ENCODE peak calls at places on chromosomes 5 and 9, in five cellular contexts. E is GM12878, W is A549, Q is HepG2, O is SK-N-SH. B is an unnamed sample.

GRCh38 chr9:37920471-37921167 is 16.7 kb upstream of the SLC25A51 start:
- DNase-seq in Q (no peak), W (no peak), O (no peak), E (no peak), B (peak; percentile 50)

GRCh38 chr5:95283022-95283615 is 1.8 kb downstream of the MCTP1 start:
- DNase-seq in E (no peak), O (no peak), Q (no peak), W (no peak), B (no peak)

GRCh38 chr5:171492781-171493180 is 73.3 kb downstream of the FGF18 start:
- DNase-seq in E (no peak), Q (no peak), W (peak; percentile 34), O (peak; percentile 82), B (peak; percentile 38)

GRCh38 chr5:20615888-20616563 is 628.0 kb upstream of the CDH18 start:
- DNase-seq in O (no peak), W (no peak), Q (no peak), E (no peak), B (no peak)

GRCh38 chr5:141192110-141192725 is at the start of gene PCDHB10:
- DNase-seq in O (peak; percentile 53), Q (peak; percentile 9), E (no peak), W (no peak), B (peak; percentile 32)

GRCh38 chr5:148733601-148734438 is 79.5 kb upstream of the HTR4 start:
- DNase-seq in Q (peak; percentile 66), W (peak; percentile 28), O (peak; percentile 30), E (no peak), B (peak; percentile 47)

GRCh38 chr5:14676320-14676719 is 11.8 kb downstream of the OTULIN start:
- DNase-seq in O (no peak), E (no peak), Q (no peak), W (no peak), B (peak; percentile 46)

GRCh38 chr5:82046268-82046621 is 74.4 kb downstream of the ATG10 start:
- DNase-seq in Q (no peak), E (no peak), O (no peak), W (no peak), B (no peak)

GRCh38 chr9:98728500-98728899 is 19.8 kb upstream of the GABBR2 start:
- DNase-seq in W (no peak), E (no peak), O (no peak), Q (no peak), B (no peak)

GRCh38 chr9:114214686-114215397 is 59.5 kb downstream of the COL27A1 start:
- DNase-seq in O (no peak), E (no peak), W (no peak), Q (no peak), B (no peak)

GRCh38 chr9:114218264-114219120 is 63.2 kb downstream of the COL27A1 start:
- DNase-seq in Q (no peak), O (no peak), W (no peak), E (no peak), B (no peak)

GRCh38 chr9:114214181-114214580 is 58.8 kb downstream of the COL27A1 start:
- DNase-seq in O (no peak), E (no peak), W (no peak), Q (no peak), B (no peak)

GRCh38 chr9:114216081-114216480 is 60.7 kb downstream of the COL27A1 start:
- DNase-seq in O (peak; percentile 70), W (no peak), E (no peak), Q (no peak), B (no peak)

GRCh38 chr9:114216976-114217375 is 61.6 kb downstream of the COL27A1 start:
- DNase-seq in Q (no peak), E (no peak), O (no peak), W (no peak), B (no peak)
- TF ChIP-seq REST in Q (no peak), E (no peak), O (no peak), W (no peak), B (no peak)

DNA sequence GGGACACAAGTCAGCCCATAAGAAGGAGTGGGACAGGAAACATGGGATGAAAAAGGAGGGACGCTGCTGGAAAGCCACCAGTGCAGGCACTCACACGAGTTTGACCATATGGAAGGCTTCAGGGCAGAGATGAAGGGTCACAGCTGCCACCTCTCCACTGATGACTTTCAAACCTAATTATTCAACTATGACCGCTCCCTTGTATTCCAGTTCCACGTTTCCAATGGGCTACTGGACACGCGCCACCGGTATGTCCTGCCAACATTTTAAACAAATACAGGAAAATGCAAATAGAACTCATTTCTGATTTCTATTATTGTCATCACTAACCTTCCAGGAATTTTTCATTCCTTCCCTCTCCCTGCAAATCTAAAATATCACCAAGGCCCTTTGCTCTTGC is 134.7 kb downstream of the SLC1A3 start:
- DNase-seq in O (no peak), Q (no peak), W (no peak), E (no peak), B (no peak)
- TF ChIP-seq CHD2 in O (no peak), Q (no peak), W (no peak), E (no peak), B (no peak)

DNA sequence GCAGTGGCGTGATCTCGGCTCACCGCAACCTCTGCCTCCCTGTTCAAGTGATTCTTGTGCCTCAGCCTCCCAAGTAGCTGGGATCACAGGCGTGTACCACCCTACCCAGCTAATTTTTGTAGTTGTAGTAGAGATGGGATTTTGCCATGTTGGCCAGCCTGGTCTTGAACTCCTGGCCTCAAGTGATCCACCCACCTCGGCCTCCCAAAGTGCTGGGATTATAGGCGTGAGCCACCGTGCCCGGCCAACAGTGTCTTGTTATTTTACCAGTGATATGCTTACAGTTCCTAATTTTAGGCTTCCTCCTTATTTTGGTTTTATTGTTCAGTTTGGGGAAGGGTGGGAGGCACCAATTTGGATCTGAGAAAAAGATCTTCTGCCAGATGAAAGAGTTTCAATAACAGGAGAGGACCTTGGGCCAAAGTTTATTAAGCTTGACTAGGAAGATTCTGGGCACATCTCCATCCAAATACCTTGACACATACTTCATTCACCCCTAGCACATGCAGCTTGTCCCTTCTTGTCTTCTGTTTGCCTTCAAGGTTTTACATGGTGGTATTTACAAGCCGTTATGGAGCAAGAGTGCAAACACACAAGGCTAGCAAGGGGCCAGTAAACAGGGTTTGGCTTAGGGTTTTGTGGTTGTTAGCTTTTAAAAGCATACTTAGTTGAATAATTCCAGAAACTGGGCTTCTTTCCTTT is 168.1 kb upstream of the DMRT1 start:
- DNase-seq in O (no peak), W (no peak), E (no peak), Q (peak; percentile 73), B (no peak)
- TF ChIP-seq REST in O (no peak), W (no peak), E (no peak), Q (no peak), B (no peak)

GRCh38 chr9:121601234-121601633 is 50.2 kb upstream of the DAB2IP start:
- DNase-seq in O (no peak), Q (peak; percentile 44), W (no peak), E (no peak), B (no peak)

GRCh38 chr9:121607434-121608248 is 43.8 kb upstream of the DAB2IP start:
- DNase-seq in O (peak; percentile 75), E (no peak), Q (peak; percentile 65), W (no peak), B (no peak)

GRCh38 chr9:121603028-121603427 is 48.4 kb upstream of the DAB2IP start:
- DNase-seq in E (no peak), O (peak; percentile 82), Q (no peak), W (no peak), B (no peak)

GRCh38 chr9:121604654-121605053 is 46.8 kb upstream of the DAB2IP start:
- DNase-seq in E (no peak), W (no peak), O (no peak), Q (no peak), B (no peak)

GRCh38 chr9:121604242-121604641 is 47.2 kb upstream of the DAB2IP start:
- DNase-seq in O (peak; percentile 44), W (no peak), Q (peak; percentile 82), E (no peak), B (no peak)
- TF ChIP-seq CHD2 in O (no peak), W (no peak), Q (no peak), E (no peak), B (no peak)

GRCh38 chr5:73232266-73233041 is 59.5 kb downstream of the TMEM174 start:
- DNase-seq in E (no peak), O (peak; percentile 44), Q (no peak), W (no peak), B (no peak)

GRCh38 chr5:73228052-73228451 is 55.1 kb downstream of the TMEM174 start:
- DNase-seq in E (no peak), O (no peak), Q (no peak), W (no peak), B (no peak)

GRCh38 chr5:73231245-73231778 is 58.3 kb downstream of the TMEM174 start:
- DNase-seq in E (no peak), O (no peak), Q (no peak), W (no peak), B (no peak)

GRCh38 chr5:73230264-73231244 is 57.6 kb downstream of the TMEM174 start:
- DNase-seq in E (no peak), O (no peak), Q (no peak), W (no peak), B (no peak)

DNA sequence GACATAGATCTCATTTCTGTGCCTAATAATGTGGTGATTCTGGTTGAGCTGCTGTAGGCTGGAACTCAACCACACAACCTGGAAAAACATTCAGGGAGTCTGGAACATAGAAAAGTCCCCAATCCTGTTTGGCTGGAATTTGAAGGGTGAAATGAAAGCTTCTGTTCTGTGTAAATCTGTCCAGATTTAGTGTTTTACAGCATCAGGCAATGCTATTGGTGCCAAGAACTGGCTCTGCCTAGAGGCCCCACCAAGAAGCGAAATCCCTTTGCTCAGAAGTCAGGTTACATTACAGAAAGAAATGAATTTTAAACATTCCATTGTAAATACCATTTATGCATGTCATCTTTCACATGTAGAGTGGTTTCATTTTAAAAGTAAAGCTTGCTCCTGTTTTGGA is 56.3 kb downstream of the TMEM174 start:
- DNase-seq in Q (no peak), E (no peak), O (no peak), W (no peak), B (no peak)
- TF ChIP-seq REST in Q (no peak), E (no peak), O (no peak), W (no peak), B (no peak)

GRCh38 chr9:92147854-92148184 is 32.6 kb upstream of the SPTLC1 start:
- DNase-seq in W (no peak), O (no peak), Q (no peak), E (no peak), B (no peak)

GRCh38 chr9:92147030-92147853 is 32.0 kb upstream of the SPTLC1 start:
- DNase-seq in W (peak; percentile 51), O (no peak), E (no peak), Q (no peak), B (peak; percentile 71)

GRCh38 chr9:92154016-92154415 is 38.8 kb upstream of the SPTLC1 start:
- DNase-seq in W (no peak), Q (no peak), O (no peak), E (no peak), B (no peak)

GRCh38 chr9:92155221-92155620 is 40.0 kb upstream of the SPTLC1 start:
- DNase-seq in E (no peak), W (no peak), O (no peak), Q (no peak), B (no peak)

GRCh38 chr9:92151691-92152393 is 36.6 kb upstream of the SPTLC1 start:
- DNase-seq in Q (no peak), W (no peak), E (no peak), O (peak; percentile 74), B (no peak)
- TF ChIP-seq CHD2 in Q (no peak), W (no peak), E (no peak), O (peak; percentile 52), B (no peak)